ENCODE peak calls at places on chromosomes 1 and 21, in four cellular contexts. X is DND-41, L is H9, G is spleen. S is an unnamed sample.
A peak's percentile ranks its signal among the peaks of the same experiment; 100 is the strongest.

GRCh38 chr1:177976596-177976995 is 6.7 kb upstream of the SEC16B start:
- DNase-seq in L (no peak), X (no peak), G (no peak), S (no peak)

GRCh38 chr1:156118175-156118868 is 3.8 kb downstream of the LMNA start:
- DNase-seq in G (no peak), X (no peak), L (no peak), S (no peak)

GRCh38 chr21:36630485-36631206 is 68.3 kb upstream of the SIM2 start:
- DNase-seq in L (peak; percentile 86), X (peak; percentile 63), G (no peak), S (peak; percentile 36)

GRCh38 chr1:170664828-170665617 is 1.1 kb downstream of the PRRX1 start:
- DNase-seq in X (no peak), G (no peak), L (peak; percentile 59), S (no peak)

GRCh38 chr1:7389786-7390603 is 381.1 kb upstream of the VAMP3 start:
- DNase-seq in L (peak; percentile 22), X (no peak), G (peak; percentile 68), S (no peak)

GRCh38 chr21:20570824-20571232 is 427.4 kb upstream of the NCAM2 start:
- DNase-seq in L (peak; percentile 88), G (no peak), X (no peak), S (no peak)

GRCh38 chr1:164648211-164649080 is 89.5 kb downstream of the PBX1 start:
- DNase-seq in G (no peak), L (no peak), X (no peak), S (no peak)

GRCh38 chr1:206551985-206552325 is 44.6 kb downstream of the RASSF5 start:
- DNase-seq in X (no peak), L (no peak), G (peak; percentile 80), S (no peak)

GRCh38 chr1:31198591-31198990 is 41.1 kb downstream of the NKAIN1 start:
- DNase-seq in G (no peak), X (no peak), L (no peak), S (no peak)

GRCh38 chr1:225437710-225438437 is 10.0 kb upstream of the LBR start:
- DNase-seq in X (no peak), L (peak; percentile 58), G (no peak), S (no peak)

GRCh38 chr1:65001238-65001792 is 35.0 kb upstream of the JAK1 start:
- DNase-seq in L (peak; percentile 67), X (no peak), G (peak; percentile 93), S (no peak)

GRCh38 chr1:247448107-247448778 is 9.7 kb downstream of the OR2B11 start:
- DNase-seq in G (peak; percentile 86), L (peak; percentile 86), X (no peak), S (peak; percentile 53)

GRCh38 chr1:166588741-166589140 is 250.5 kb upstream of the POGK start:
- DNase-seq in G (no peak), L (no peak), X (no peak), S (no peak)

GRCh38 chr1:183385746-183386145 is 32.4 kb downstream of the NMNAT2 start:
- DNase-seq in G (no peak), L (no peak), X (no peak), S (no peak)

GRCh38 chr1:109823543-109824348 is 60.0 kb upstream of the EPS8L3 start:
- DNase-seq in X (no peak), L (no peak), G (peak; percentile 79), S (no peak)

GRCh38 chr1:180286417-180286816 is 56.4 kb downstream of the LHX4 start:
- DNase-seq in L (no peak), G (no peak), X (no peak), S (no peak)

GRCh38 chr1:214843281-214843680 is 239.3 kb upstream of the KCNK2 start:
- DNase-seq in L (no peak), X (no peak), G (no peak), S (no peak)

GRCh38 chr1:17874665-17875064 is 119.5 kb downstream of the ACTL8 start:
- DNase-seq in G (peak; percentile 16), X (no peak), L (no peak), S (no peak)

GRCh38 chr1:26020390-26020789 is 1.2 kb upstream of the EXTL1 start:
- DNase-seq in G (no peak), L (no peak), X (no peak), S (no peak)

GRCh38 chr1:87961992-87962391 is 633.3 kb downstream of the LMO4 start:
- DNase-seq in G (no peak), X (no peak), L (no peak), S (no peak)

GRCh38 chr1:38958967-38959366 is 17.3 kb upstream of the RHBDL2 start:
- DNase-seq in L (no peak), G (no peak), X (no peak), S (no peak)

GRCh38 chr1:24284156-24284471 is 35.0 kb upstream of the GRHL3 start:
- DNase-seq in X (no peak), G (no peak), L (no peak), S (no peak)

GRCh38 chr1:159752135-159752580 is 28.6 kb upstream of the DUSP23 start:
- DNase-seq in G (no peak), X (no peak), L (no peak), S (no peak)

GRCh38 chr21:29350246-29350779 is 51.6 kb downstream of the BACH1 start:
- DNase-seq in X (no peak), G (no peak), L (no peak), S (no peak)

GRCh38 chr1:241701483-241702290 is 49.6 kb downstream of the WDR64 start:
- DNase-seq in X (no peak), L (no peak), G (no peak), S (no peak)

GRCh38 chr1:15953294-15953771 is 22.6 kb downstream of the ZBTB17 start:
- DNase-seq in G (no peak), L (no peak), X (no peak), S (no peak)

GRCh38 chr1:13224480-13225060 is 1.4 kb downstream of the PRAMEF18 start:
- DNase-seq in X (no peak), L (no peak), G (peak; percentile 27), S (no peak)

GRCh38 chr1:73056826-73057225 is 774.5 kb upstream of the NEGR1 start:
- DNase-seq in X (no peak), G (no peak), L (no peak), S (no peak)

GRCh38 chr21:44517175-44517899 is 22.7 kb downstream of the KRTAP10-1 start:
- DNase-seq in L (peak; percentile 77), G (peak; percentile 56), X (peak; percentile 16), S (no peak)

GRCh38 chr1:217586586-217586985 is 44.3 kb downstream of the GPATCH2 start:
- DNase-seq in X (no peak), L (no peak), G (no peak), S (no peak)

GRCh38 chr1:16022393-16022792 is 557 bp downstream of the CLCNKA start:
- DNase-seq in X (no peak), G (no peak), L (no peak), S (no peak)

GRCh38 chr1:19872190-19872589 is 10.0 kb upstream of the OTUD3 start:
- DNase-seq in L (no peak), X (no peak), G (no peak), S (no peak)

GRCh38 chr21:20649231-20649630 is 349.0 kb upstream of the NCAM2 start:
- DNase-seq in L (no peak), G (no peak), X (no peak), S (no peak)

GRCh38 chr21:38631171-38631570 is 132.9 kb upstream of the ERG start:
- DNase-seq in G (no peak), X (no peak), L (no peak), S (no peak)

GRCh38 chr1:188706742-188707141 is 1770.9 kb downstream of the BRINP3 start:
- DNase-seq in X (no peak), G (no peak), L (no peak), S (no peak)
- TF ChIP-seq CTCF in X (no peak), G (no peak), L (no peak), S (no peak)

DNA sequence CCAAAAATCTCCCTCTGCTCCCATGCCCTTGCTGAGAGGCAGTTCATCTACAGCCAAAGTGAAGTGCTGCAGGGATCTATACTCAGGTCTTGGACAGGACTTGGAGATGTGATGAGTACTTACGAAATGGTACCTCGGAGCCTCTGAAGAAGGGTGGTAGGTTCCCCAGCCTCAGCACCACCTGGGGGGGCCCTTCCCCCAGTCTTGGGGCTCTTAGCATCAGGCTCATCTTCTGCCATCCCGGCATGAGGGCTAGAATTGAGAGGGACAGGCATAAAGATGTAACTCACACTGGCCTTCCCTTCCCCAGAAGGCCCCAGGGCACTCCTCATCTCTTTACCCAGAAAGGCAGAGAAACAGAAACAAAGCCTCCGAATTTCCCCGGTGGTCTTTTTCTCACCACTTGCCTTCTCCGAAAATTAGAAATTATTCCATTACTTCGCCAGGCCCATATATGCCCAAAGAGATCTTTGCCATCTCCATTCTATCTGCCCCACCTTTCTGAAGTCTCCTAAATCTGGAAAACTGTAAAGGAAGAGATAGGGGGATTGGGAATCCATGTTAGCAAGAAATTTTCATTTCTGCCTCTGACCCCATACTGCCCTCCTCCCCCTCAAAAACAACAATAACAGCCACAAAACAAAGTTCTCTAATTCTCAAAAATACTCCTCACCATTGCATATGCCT is 827 bp downstream of the RFX5 start:
- DNase-seq in G (no peak), L (no peak), X (no peak), S (no peak)
- TF ChIP-seq CTCF in G (no peak), L (no peak), X (no peak), S (no peak)

GRCh38 chr1:58155418-58156123 is 391.0 kb downstream of the OMA1 start:
- DNase-seq in X (no peak), L (peak; percentile 57), G (no peak), S (no peak)
- TF ChIP-seq CTCF in X (peak; percentile 63), L (peak; percentile 91), G (no peak), S (peak; percentile 22)

GRCh38 chr21:34768326-34768725 is 99.5 kb downstream of the CLIC6 start:
- DNase-seq in L (no peak), G (no peak), X (no peak), S (no peak)
- TF ChIP-seq CTCF in L (no peak), G (no peak), X (no peak), S (no peak)

GRCh38 chr1:1304331-1305299 is 3.1 kb downstream of the ACAP3 start:
- DNase-seq in L (peak; percentile 85), G (no peak), X (no peak), S (peak; percentile 81)

GRCh38 chr1:1305300-1306069 is 2.2 kb downstream of the ACAP3 start:
- DNase-seq in X (peak; percentile 79), G (peak; percentile 90), L (peak; percentile 56), S (no peak)

GRCh38 chr1:1306661-1307260 is 969 bp downstream of the ACAP3 start:
- DNase-seq in G (no peak), X (no peak), L (no peak), S (no peak)

GRCh38 chr1:1307261-1307907 is 346 bp downstream of the ACAP3 start:
- DNase-seq in G (peak; percentile 91), L (no peak), X (no peak), S (no peak)

DNA sequence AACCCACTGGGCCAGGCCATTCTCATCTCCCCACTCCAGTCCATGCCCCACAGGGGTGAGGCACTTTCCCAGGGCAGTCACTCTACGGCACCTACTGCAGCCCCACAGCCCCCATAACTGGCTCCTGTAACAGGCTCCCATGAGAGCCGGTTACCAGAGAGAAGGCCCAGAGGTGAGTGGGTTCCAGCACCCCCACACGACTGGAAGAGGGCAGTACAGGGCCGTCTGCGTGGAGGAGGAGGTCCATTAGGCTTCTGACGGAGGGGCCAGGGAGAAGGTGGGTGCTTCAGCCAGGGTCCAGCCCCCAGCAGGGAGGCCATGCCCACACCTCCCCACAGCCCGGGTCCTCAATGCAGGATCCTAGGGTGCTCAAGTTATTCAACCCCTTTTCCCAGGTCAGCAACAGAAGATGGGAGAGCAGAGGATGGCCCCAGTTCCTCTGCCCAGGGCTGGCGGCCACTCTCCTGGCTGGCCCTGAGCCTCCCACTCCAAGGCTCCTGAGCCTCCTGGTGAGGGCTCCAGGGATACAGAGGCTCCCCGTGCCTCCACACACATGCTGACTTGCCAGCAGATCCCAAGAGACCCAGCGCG is 1.6 kb downstream of the ACAP3 start:
- DNase-seq in G (no peak), X (peak; percentile 31), L (peak; percentile 55), S (no peak)
- TF ChIP-seq CTCF in G (no peak), X (peak; percentile 36), L (peak; percentile 32), S (no peak)

S was measured in mesothelial cell of epicardium.